ENCODE peak calls at places on chromosomes 6 and 20, in seven cellular contexts. Z is natural killer cell; K is stimulated activated CD4-positive, alpha-beta T cell treated with anti-CD3 and anti-CD28 coated beads, Interleukin-1b, Interleukin-23, amount 100 ng/mL, for 1 hour; H is PC-3; O is endothelial cell of umbilical vein; E is cardiac muscle cell; P is neural progenitor cell. M is an unnamed sample.

GRCh38 chr6:45896783-45897441 is 118.7 kb downstream of the CLIC5 start:
- DNase-seq in Z (no peak), E (no peak), O (no peak), P (no peak), H (no peak), K (no peak), M (no peak)

GRCh38 chr20:39886650-39887190 is 802.3 kb downstream of the MAFB start:
- DNase-seq in Z (no peak), P (no peak), O (no peak), H (no peak), E (no peak), K (no peak), M (no peak)

GRCh38 chr6:157557541-157557940 is 176.6 kb downstream of the ZDHHC14 start:
- DNase-seq in O (no peak), K (no peak), P (no peak), Z (no peak), H (no peak), E (no peak), M (peak; percentile 70)

GRCh38 chr6:136723780-136724179 is 68.5 kb downstream of the MAP3K5 start:
- DNase-seq in Z (peak; percentile 21), E (no peak), H (peak; percentile 10), K (peak; percentile 10), P (no peak), O (peak; percentile 67), M (peak; percentile 64)

GRCh38 chr20:36274248-36274841 is 31.8 kb upstream of the DLGAP4 start:
- DNase-seq in E (no peak), P (peak; percentile 11), K (no peak), O (no peak), Z (no peak), H (no peak), M (no peak)

GRCh38 chr6:131807644-131808459 is at the start of gene ENPP1:
- DNase-seq in P (peak; percentile 83), K (peak; percentile 11), E (peak; percentile 81), Z (peak; percentile 24), O (peak; percentile 45), H (peak; percentile 47), M (peak; percentile 64)

GRCh38 chr6:166488081-166488685 is 98.3 kb downstream of the RAMACL start:
- DNase-seq in H (no peak), O (peak; percentile 99), K (peak; percentile 32), E (no peak), P (peak; percentile 19), Z (peak; percentile 61), M (peak; percentile 88)

GRCh38 chr20:57902478-57902877 is 192.7 kb upstream of the PMEPA1 start:
- DNase-seq in O (no peak), K (no peak), E (no peak), P (no peak), Z (no peak), H (peak; percentile 92), M (no peak)

GRCh38 chr6:111087871-111088667 is 766 bp downstream of the SLC16A10 start:
- DNase-seq in P (peak; percentile 51), H (no peak), E (peak; percentile 42), O (peak; percentile 9), Z (no peak), K (peak; percentile 44), M (peak; percentile 70)

GRCh38 chr6:77764364-77764763 is 111.5 kb downstream of the MEI4 start:
- DNase-seq in P (no peak), O (no peak), K (no peak), E (no peak), H (no peak), Z (no peak), M (no peak)

GRCh38 chr20:39069976-39070375 is 107.8 kb downstream of the DHX35 start:
- DNase-seq in Z (no peak), P (no peak), H (no peak), K (no peak), E (no peak), O (no peak), M (no peak)

GRCh38 chr6:113488812-113489685 is 368.1 kb upstream of the MARCKS start:
- DNase-seq in E (no peak), O (no peak), Z (no peak), H (no peak), K (no peak), P (peak; percentile 32), M (no peak)

GRCh38 chr20:23027721-23028120 is 7.4 kb upstream of the SSTR4 start:
- DNase-seq in E (no peak), K (no peak), H (no peak), Z (no peak), P (no peak), O (no peak), M (no peak)

GRCh38 chr6:134249759-134250602 is 67.9 kb downstream of the SGK1 start:
- DNase-seq in Z (no peak), E (no peak), O (peak; percentile 58), P (no peak), H (no peak), K (no peak), M (no peak)

GRCh38 chr6:128519931-128520435 is 416 bp downstream of the PTPRK start:
- DNase-seq in E (no peak), K (peak; percentile 16), Z (peak; percentile 14), O (no peak), H (no peak), P (no peak), M (peak; percentile 59)

GRCh38 chr20:53752971-53753879 is 159.6 kb upstream of the ZNF217 start:
- DNase-seq in P (no peak), E (no peak), Z (no peak), K (no peak), H (peak; percentile 95), O (no peak), M (no peak)

GRCh38 chr6:28884423-28885148 is 39.2 kb downstream of the TRIM27 start:
- DNase-seq in O (no peak), K (no peak), H (no peak), Z (peak; percentile 72), E (no peak), P (no peak), M (peak; percentile 88)

GRCh38 chr6:168270274-168271174 is 49.1 kb downstream of the DACT2 start:
- DNase-seq in E (no peak), K (no peak), H (no peak), Z (no peak), O (no peak), P (no peak), M (no peak)

GRCh38 chr20:43955244-43956191 is 40.9 kb downstream of the TOX2 start:
- DNase-seq in P (no peak), K (no peak), H (peak; percentile 96), E (no peak), O (peak; percentile 92), Z (peak; percentile 35), M (peak; percentile 78)

GRCh38 chr20:57025261-57025660 is 241.2 kb downstream of the BMP7 start:
- DNase-seq in H (peak; percentile 43), E (no peak), K (no peak), Z (no peak), O (no peak), P (no peak), M (no peak)

GRCh38 chr6:110609101-110609500 is 132.7 kb upstream of the SLC22A16 start:
- DNase-seq in Z (no peak), H (no peak), K (no peak), O (no peak), P (no peak), E (no peak), M (no peak)

GRCh38 chr20:2357114-2357513 is 23.6 kb upstream of the TGM6 start:
- DNase-seq in P (no peak), O (no peak), H (no peak), E (no peak), K (no peak), Z (no peak), M (no peak)